ENCODE peak calls at places on chromosomes 12 and 14, in eight cellular contexts. B is GM23338, M is body of pancreas, K is mucosa of descending colon, H is adipocyte, G is aorta, I is breast epithelium, W is upper lobe of left lung. X is an unnamed sample.

GRCh38 chr12:53739285-53740129 is 12.3 kb upstream of the CALCOCO1 start:
- DNase-seq in B (peak; percentile 33), M (no peak), K (no peak), H (peak; percentile 25), G (no peak), I (no peak), W (no peak), X (no peak)

GRCh38 chr14:79638647-79639266 is 572.5 kb downstream of the DIO2 start:
- DNase-seq in B (no peak), M (no peak), K (no peak), H (no peak), G (no peak), I (no peak), W (no peak), X (no peak)

GRCh38 chr12:67811437-67812361 is 163.2 kb downstream of the DYRK2 start:
- DNase-seq in B (no peak), M (no peak), K (no peak), H (no peak), G (no peak), I (no peak), W (no peak), X (no peak)

GRCh38 chr14:51082394-51082793 is 12.5 kb downstream of the TRIM9 start:
- DNase-seq in B (no peak), M (no peak), K (no peak), H (no peak), G (no peak), I (no peak), W (no peak), X (no peak)

GRCh38 chr12:83664650-83665049 is 977.9 kb downstream of the TMTC2 start:
- DNase-seq in B (no peak), M (no peak), K (no peak), H (no peak), G (no peak), I (no peak), W (no peak), X (no peak)

GRCh38 chr12:85865905-85866304 is 8.2 kb upstream of the NTS start:
- DNase-seq in B (no peak), M (no peak), K (no peak), H (no peak), G (no peak), I (no peak), W (no peak), X (no peak)

GRCh38 chr12:30599631-30600030 is 96.0 kb downstream of the IPO8 start:
- DNase-seq in B (no peak), M (no peak), K (no peak), H (peak; percentile 41), G (no peak), I (no peak), W (no peak), X (no peak)

GRCh38 chr12:15863258-15863835 is 18.8 kb upstream of the STRAP start:
- DNase-seq in B (peak; percentile 66), M (no peak), K (no peak), H (peak; percentile 39), G (no peak), I (no peak), W (no peak), X (no peak)

GRCh38 chr12:40152783-40153383 is 47.0 kb upstream of the SLC2A13 start:
- DNase-seq in B (peak; percentile 65), M (peak; percentile 66), K (peak; percentile 43), H (peak; percentile 83), G (no peak), I (no peak), W (no peak), X (no peak)

GRCh38 chr12:130672122-130672825 is 43.8 kb downstream of the RIMBP2 start:
- DNase-seq in B (no peak), M (no peak), K (no peak), H (no peak), G (no peak), I (no peak), W (no peak), X (no peak)

GRCh38 chr14:54603362-54603761 is 36.4 kb downstream of the SAMD4A start:
- DNase-seq in B (no peak), M (no peak), K (no peak), H (peak; percentile 68), G (no peak), I (no peak), W (no peak), X (no peak)

GRCh38 chr12:12396727-12397126 is 39.8 kb downstream of the BORCS5 start:
- DNase-seq in B (no peak), M (no peak), K (no peak), H (no peak), G (no peak), I (no peak), W (no peak), X (no peak)

GRCh38 chr12:113425960-113426453 is 3.8 kb downstream of the SDSL start:
- DNase-seq in B (peak; percentile 72), M (no peak), K (no peak), H (no peak), G (peak; percentile 51), I (no peak), W (no peak), X (no peak)

DNA sequence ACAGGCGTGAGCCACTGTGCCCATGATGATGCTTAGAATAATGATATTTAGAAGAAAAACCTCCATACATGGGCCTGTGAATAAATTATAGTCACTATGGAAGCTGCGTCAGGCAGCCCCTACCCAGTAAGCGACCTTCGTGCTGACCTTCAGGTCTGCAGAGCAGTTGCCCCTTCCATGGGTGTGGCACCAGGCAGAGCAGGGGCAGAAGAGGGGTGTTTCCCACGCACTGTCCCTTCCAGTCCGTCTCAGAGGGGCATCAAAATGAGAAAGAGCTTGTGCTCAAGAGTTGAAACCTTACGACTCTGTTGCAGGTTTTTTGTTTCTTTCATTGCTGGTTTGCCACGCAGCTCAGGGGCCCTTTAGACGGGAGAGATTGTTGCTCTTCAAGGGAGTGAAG is 14.1 kb downstream of the CKB start:
- DNase-seq in B (no peak), M (no peak), K (no peak), H (no peak), G (peak; percentile 57), I (no peak), W (no peak), X (no peak)
- H3K36me3 ChIP-seq in B (peaks cover 9% of the 10 kb centered on the region), M (no peaks in the 10 kb centered on the region), K (no peaks in the 10 kb centered on the region), H (peaks cover 56% of the 10 kb centered on the region), G (peaks cover 3% of the 10 kb centered on the region), I (no peaks in the 10 kb centered on the region), W (peaks cover 64% of the 10 kb centered on the region), X (peaks cover 45% of the 10 kb centered on the region)

DNA sequence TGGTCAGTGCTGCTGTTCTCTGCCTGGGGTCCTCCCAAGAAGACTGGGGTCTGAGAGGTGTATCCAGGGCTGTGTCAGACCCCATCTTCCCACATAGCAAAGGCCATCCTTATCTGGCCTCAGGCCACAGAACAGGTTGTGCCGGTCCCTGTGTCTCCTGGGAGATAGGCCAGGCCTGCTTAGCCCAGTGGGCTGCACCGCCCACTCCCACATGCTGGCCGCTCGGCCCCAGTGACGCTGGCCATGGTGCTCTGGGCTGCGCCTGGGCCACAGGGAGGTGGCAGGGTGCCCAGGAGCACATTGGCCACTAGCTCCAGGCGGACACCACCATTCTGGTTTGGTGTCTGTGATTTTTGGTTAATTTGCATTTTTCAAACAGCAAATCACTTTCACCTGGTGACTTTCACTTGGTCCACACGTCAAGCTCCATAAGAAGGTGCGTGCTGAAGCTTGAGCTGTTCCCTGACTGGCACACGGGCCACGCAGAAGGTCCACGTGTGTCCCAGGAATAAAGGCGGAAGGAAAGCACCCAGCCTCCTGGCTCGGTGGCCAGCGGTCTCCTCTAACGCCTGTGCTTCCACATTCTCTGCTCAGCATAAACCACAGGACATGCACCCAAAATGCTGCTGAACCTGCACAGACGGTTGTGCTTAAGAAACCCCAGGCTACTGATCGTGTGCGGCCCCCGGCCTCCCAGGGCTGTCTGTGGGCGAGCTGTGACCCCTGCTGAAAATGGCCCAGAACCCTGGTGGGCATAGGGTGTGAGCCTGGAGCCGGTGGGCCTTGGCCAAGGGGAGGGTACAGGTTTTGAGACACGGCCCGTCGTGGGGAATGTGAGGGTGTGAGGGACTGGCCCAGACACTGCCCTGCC is 4.6 kb downstream of the FBRSL1 start:
- DNase-seq in B (no peak), M (peak; percentile 69), K (no peak), H (no peak), G (no peak), I (peak; percentile 54), W (peak; percentile 75), X (no peak)
- H3K36me3 ChIP-seq in B (no peaks in the 10 kb centered on the region), M (no peaks in the 10 kb centered on the region), K (no peaks in the 10 kb centered on the region), H (no peaks in the 10 kb centered on the region), G (no peaks in the 10 kb centered on the region), I (no peaks in the 10 kb centered on the region), W (no peaks in the 10 kb centered on the region), X (no peaks in the 10 kb centered on the region)

GRCh38 chr12:132024758-132025157 is 75.0 kb downstream of the EP400 start:
- DNase-seq in B (no peak), M (no peak), K (no peak), H (no peak), G (no peak), I (no peak), W (peak; percentile 20), X (no peak)

GRCh38 chr12:132025526-132025925 is 75.8 kb downstream of the EP400 start:
- DNase-seq in B (no peak), M (no peak), K (no peak), H (no peak), G (no peak), I (no peak), W (peak; percentile 65), X (no peak)

GRCh38 chr12:132026796-132027500 is 77.2 kb downstream of the EP400 start:
- DNase-seq in B (no peak), M (no peak), K (no peak), H (no peak), G (peak; percentile 49), I (no peak), W (peak; percentile 33), X (peak; percentile 59)

GRCh38 chr12:132027636-132028035 is 77.9 kb downstream of the EP400 start:
- DNase-seq in B (no peak), M (no peak), K (no peak), H (no peak), G (no peak), I (no peak), W (no peak), X (peak; percentile 8)

GRCh38 chr12:132026061-132026795 is 76.5 kb downstream of the EP400 start:
- DNase-seq in B (no peak), M (no peak), K (no peak), H (no peak), G (peak; percentile 62), I (no peak), W (peak; percentile 32), X (no peak)
- H3K36me3 ChIP-seq in B (peaks cover 31% of the 10 kb centered on the region), M (peaks cover 20% of the 10 kb centered on the region), K (peaks cover 3% of the 10 kb centered on the region), H (peaks cover 78% of the 10 kb centered on the region), G (peaks cover 23% of the 10 kb centered on the region), I (peaks cover 17% of the 10 kb centered on the region), W (peaks cover 88% of the 10 kb centered on the region), X (peaks cover 98% of the 10 kb centered on the region)

DNA sequence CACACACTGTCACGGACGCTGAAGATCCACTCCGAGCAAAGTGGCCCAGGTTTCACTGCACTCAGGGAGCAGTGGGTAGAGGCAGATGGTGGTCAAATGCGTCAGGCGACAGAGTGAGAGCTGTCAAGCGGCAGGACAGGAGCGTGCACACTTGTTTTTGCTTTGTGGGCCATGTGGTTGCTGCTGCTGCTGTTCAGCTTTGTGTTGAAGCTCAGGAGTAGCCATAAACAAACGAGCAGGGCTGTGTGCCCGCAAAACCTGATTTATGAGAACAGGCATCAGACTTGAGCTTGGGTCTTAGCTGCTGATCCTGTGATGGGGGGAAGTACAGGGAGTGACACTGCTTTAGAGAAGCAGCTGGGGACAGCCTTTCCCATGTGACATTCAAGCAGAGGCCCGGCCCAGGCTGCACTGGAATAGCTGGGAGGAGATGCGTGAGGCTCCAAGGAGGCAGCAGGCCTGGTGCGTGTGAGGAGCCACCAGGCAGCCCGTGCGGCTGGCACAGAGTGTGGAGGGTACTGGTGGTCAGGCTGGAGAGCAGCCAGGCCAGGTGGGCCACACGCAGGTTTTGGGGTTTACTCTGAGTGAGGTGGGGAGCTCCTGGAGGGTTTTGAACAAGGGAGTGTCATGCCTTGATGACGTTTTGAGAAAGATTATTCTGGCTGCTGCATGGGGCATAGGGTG is 31.1 kb upstream of the ASPG start:
- DNase-seq in B (no peak), M (no peak), K (no peak), H (no peak), G (no peak), I (no peak), W (no peak), X (no peak)
- H3K36me3 ChIP-seq in B (no peaks in the 10 kb centered on the region), M (no peaks in the 10 kb centered on the region), K (no peaks in the 10 kb centered on the region), H (no peaks in the 10 kb centered on the region), G (no peaks in the 10 kb centered on the region), I (no peaks in the 10 kb centered on the region), W (no peaks in the 10 kb centered on the region), X (no peaks in the 10 kb centered on the region)